ENCODE peak calls at places on chromosomes 2 and 18, in seven cellular contexts. A is frontal cortex; P is RWPE1; M is activated CD4-positive, alpha-beta memory T cell treated with anti-CD3 and anti-CD28 coated beads for 36 hours; T is effector CD4-positive, alpha-beta T cell; J is endothelial cell; K is ACHN. O is an unnamed sample.

GRCh38 chr2:181876614-181877063 is 14.9 kb upstream of the ITPRID2 start:
- DNase-seq in A (no peak), P (peak), M (no peak), T (no peak), J (no peak), K (no peak), O (peak)

GRCh38 chr18:48197819-48198218 is 211.4 kb downstream of the ZBTB7C start:
- DNase-seq in A (no peak), P (peak), M (no peak), T (no peak), J (no peak), K (no peak), O (no peak)

GRCh38 chr18:33605250-33605649 is 27.2 kb downstream of the ASXL3 start:
- DNase-seq in A (no peak), P (no peak), M (no peak), T (no peak), J (no peak), K (no peak), O (no peak)

GRCh38 chr2:102100371-102101096 is 42.0 kb upstream of the IL1R1 start:
- DNase-seq in A (no peak), P (no peak), M (peak), T (no peak), J (no peak), K (no peak), O (peak)

GRCh38 chr2:109604597-109604996 is 9.2 kb downstream of the SEPTIN10 start:
- DNase-seq in A (no peak), P (peak), M (peak), T (no peak), J (no peak), K (peak), O (peak)

GRCh38 chr2:98583866-98584618 is 24.3 kb downstream of the COA5 start:
- DNase-seq in A (no peak), P (no peak), M (no peak), T (no peak), J (no peak), K (no peak), O (no peak)

GRCh38 chr18:47754311-47755101 is 176.0 kb downstream of the SMAD2 start:
- DNase-seq in A (peak), P (no peak), M (peak), T (peak), J (peak), K (peak), O (peak)

GRCh38 chr2:205731521-205731965 is 49.2 kb downstream of the NRP2 start:
- DNase-seq in A (no peak), P (no peak), M (no peak), T (no peak), J (no peak), K (no peak), O (peak)

GRCh38 chr2:28067602-28068001 is 177.1 kb downstream of the BABAM2 start:
- DNase-seq in A (no peak), P (no peak), M (no peak), T (no peak), J (no peak), K (no peak), O (no peak)

GRCh38 chr2:237433920-237434319 is 20.0 kb upstream of the COL6A3 start:
- DNase-seq in A (no peak), P (no peak), M (no peak), T (no peak), J (no peak), K (no peak), O (no peak)

GRCh38 chr18:63446266-63446665 is 24.0 kb upstream of the VPS4B start:
- DNase-seq in A (no peak), P (no peak), M (no peak), T (no peak), J (no peak), K (no peak), O (no peak)

GRCh38 chr2:224666951-224667553 is 49.1 kb downstream of the CCDC195 start:
- DNase-seq in A (no peak), P (no peak), M (no peak), T (no peak), J (no peak), K (no peak), O (no peak)

GRCh38 chr2:197286805-197287595 is 23.6 kb downstream of the ANKRD44 start:
- DNase-seq in A (peak), P (peak), M (peak), T (peak), J (no peak), K (peak), O (no peak)

GRCh38 chr18:71799016-71799673 is 745.0 kb downstream of the CBLN2 start:
- DNase-seq in A (no peak), P (no peak), M (no peak), T (no peak), J (no peak), K (no peak), O (no peak)

GRCh38 chr2:64766841-64767669 is 113.3 kb upstream of the SERTAD2 start:
- DNase-seq in A (no peak), P (no peak), M (no peak), T (no peak), J (no peak), K (peak), O (peak)

GRCh38 chr18:48222118-48222517 is 187.1 kb downstream of the ZBTB7C start:
- DNase-seq in A (no peak), P (peak), M (peak), T (no peak), J (no peak), K (no peak), O (no peak)

GRCh38 chr2:233439191-233439590 is 84.9 kb downstream of the DGKD start:
- DNase-seq in A (peak), P (no peak), M (no peak), T (no peak), J (no peak), K (no peak), O (no peak)

GRCh38 chr2:45269149-45269793 is 260.0 kb upstream of the SIX2 start:
- DNase-seq in A (no peak), P (no peak), M (no peak), T (no peak), J (no peak), K (no peak), O (no peak)

GRCh38 chr2:38982497-38982896 is 92.8 kb downstream of the ARHGEF33 start:
- DNase-seq in A (no peak), P (no peak), M (no peak), T (no peak), J (no peak), K (no peak), O (no peak)

GRCh38 chr2:184032983-184033382 is 565.3 kb upstream of the ZNF804A start:
- DNase-seq in A (no peak), P (no peak), M (no peak), T (no peak), J (no peak), K (no peak), O (no peak)

GRCh38 chr2:143504397-143504796 is 375.2 kb downstream of the ARHGAP15 start:
- DNase-seq in A (no peak), P (no peak), M (no peak), T (no peak), J (no peak), K (no peak), O (no peak)

GRCh38 chr2:180583441-180584140 is 396.8 kb upstream of the UBE2E3 start:
- DNase-seq in A (peak), P (no peak), M (no peak), T (no peak), J (no peak), K (no peak), O (no peak)

GRCh38 chr2:1153959-1154358 is 203.3 kb downstream of the SNTG2 start:
- DNase-seq in A (no peak), P (no peak), M (no peak), T (no peak), J (no peak), K (no peak), O (no peak)

GRCh38 chr2:159946326-159946992 is 116.0 kb downstream of the PLA2R1 start:
- DNase-seq in A (no peak), P (no peak), M (no peak), T (no peak), J (no peak), K (no peak), O (no peak)

GRCh38 chr2:39738941-39739340 is 40.1 kb downstream of the THUMPD2 start:
- DNase-seq in A (no peak), P (no peak), M (no peak), T (no peak), J (no peak), K (no peak), O (peak)

GRCh38 chr2:238114851-238115660 is 14.9 kb downstream of the ESPNL start:
- DNase-seq in A (no peak), P (no peak), M (no peak), T (no peak), J (no peak), K (no peak), O (no peak)

GRCh38 chr2:158797963-158798700 is 3.0 kb downstream of the DAPL1 start:
- DNase-seq in A (no peak), P (peak), M (no peak), T (no peak), J (no peak), K (no peak), O (no peak)

GRCh38 chr2:165794520-165794882 is 454 bp upstream of the GALNT3 start:
- DNase-seq in A (peak), P (peak), M (peak), T (peak), J (peak), K (no peak), O (peak)

GRCh38 chr2:227862741-227863588 is 8.5 kb upstream of the DAW1 start:
- DNase-seq in A (no peak), P (peak), M (no peak), T (no peak), J (no peak), K (peak), O (peak)

GRCh38 chr2:26561376-26561775 is 79.8 kb downstream of the CIB4 start:
- DNase-seq in A (no peak), P (no peak), M (no peak), T (no peak), J (no peak), K (no peak), O (no peak)

GRCh38 chr2:33494877-33495641 is 18.6 kb downstream of the RASGRP3 start:
- DNase-seq in A (no peak), P (no peak), M (no peak), T (no peak), J (no peak), K (no peak), O (no peak)

GRCh38 chr2:79511320-79511951 is 1.4 kb upstream of the CTNNA2 start:
- DNase-seq in A (no peak), P (peak), M (no peak), T (no peak), J (peak), K (peak), O (peak)

GRCh38 chr2:111194835-111195621 is 74.3 kb downstream of the BCL2L11 start:
- DNase-seq in A (no peak), P (no peak), M (no peak), T (no peak), J (no peak), K (no peak), O (no peak)

O was measured in trophoblast cell.